ENCODE peak calls at places on chromosomes 1 and 21, in seven cellular contexts. One of them, this sample, is unnamed.

GRCh38 chr1:184854456-184855180 is 100.0 kb upstream of the EDEM3 start:
- DNase-seq in kidney epithelial cell: peak; percentile 7
- DNase-seq in AG04450: peak; percentile 30
- DNase-seq in posterior cingulate gyrus: no peak
- DNase-seq in PC-3: no peak
- DNase-seq in SK-N-SH: no peak
- DNase-seq in M059J: peak; percentile 60
- DNase-seq in this sample: no peak

GRCh38 chr1:184028854-184029623 is 8.5 kb downstream of the COLGALT2 start:
- DNase-seq in kidney epithelial cell: no peak
- DNase-seq in AG04450: no peak
- DNase-seq in posterior cingulate gyrus: peak; percentile 71
- DNase-seq in PC-3: no peak
- DNase-seq in SK-N-SH: peak; percentile 9
- DNase-seq in M059J: peak; percentile 75
- DNase-seq in this sample: peak; percentile 47

GRCh38 chr1:183075861-183076260 is 52.6 kb downstream of the LAMC1 start:
- DNase-seq in kidney epithelial cell: no peak
- DNase-seq in AG04450: no peak
- DNase-seq in posterior cingulate gyrus: no peak
- DNase-seq in PC-3: peak; percentile 21
- DNase-seq in SK-N-SH: no peak
- DNase-seq in M059J: peak; percentile 25
- DNase-seq in this sample: no peak

GRCh38 chr1:68141079-68141800 is 90.8 kb upstream of the DIRAS3 start:
- DNase-seq in kidney epithelial cell: no peak
- DNase-seq in AG04450: no peak
- DNase-seq in posterior cingulate gyrus: no peak
- DNase-seq in PC-3: no peak
- DNase-seq in SK-N-SH: no peak
- DNase-seq in M059J: peak; percentile 79
- DNase-seq in this sample: no peak

GRCh38 chr1:178619523-178619922 is 105.5 kb upstream of the RALGPS2 start:
- DNase-seq in kidney epithelial cell: no peak
- DNase-seq in AG04450: no peak
- DNase-seq in posterior cingulate gyrus: no peak
- DNase-seq in PC-3: no peak
- DNase-seq in SK-N-SH: no peak
- DNase-seq in M059J: no peak
- DNase-seq in this sample: no peak

GRCh38 chr1:29901618-29902017 is 665.3 kb downstream of the PTPRU start:
- DNase-seq in kidney epithelial cell: no peak
- DNase-seq in AG04450: no peak
- DNase-seq in posterior cingulate gyrus: no peak
- DNase-seq in PC-3: no peak
- DNase-seq in SK-N-SH: no peak
- DNase-seq in M059J: no peak
- DNase-seq in this sample: no peak

GRCh38 chr1:212607206-212607923 is 1.2 kb upstream of the ATF3 start:
- DNase-seq in kidney epithelial cell: no peak
- DNase-seq in AG04450: no peak
- DNase-seq in posterior cingulate gyrus: no peak
- DNase-seq in PC-3: peak; percentile 43
- DNase-seq in SK-N-SH: peak; percentile 61
- DNase-seq in M059J: peak; percentile 41
- DNase-seq in this sample: peak; percentile 25

GRCh38 chr21:39312112-39313041 is 1.1 kb downstream of the BRWD1 start:
- DNase-seq in kidney epithelial cell: peak; percentile 39
- DNase-seq in AG04450: peak; percentile 79
- DNase-seq in posterior cingulate gyrus: peak; percentile 99
- DNase-seq in PC-3: peak; percentile 91
- DNase-seq in SK-N-SH: peak; percentile 98
- DNase-seq in M059J: peak; percentile 81
- DNase-seq in this sample: peak; percentile 94

GRCh38 chr1:243784506-243784905 is 65.5 kb downstream of the AKT3 start:
- DNase-seq in kidney epithelial cell: no peak
- DNase-seq in AG04450: no peak
- DNase-seq in posterior cingulate gyrus: no peak
- DNase-seq in PC-3: no peak
- DNase-seq in SK-N-SH: no peak
- DNase-seq in M059J: no peak
- DNase-seq in this sample: no peak

GRCh38 chr1:6625579-6626149 is 996 bp downstream of the THAP3 start:
- DNase-seq in kidney epithelial cell: no peak
- DNase-seq in AG04450: no peak
- DNase-seq in posterior cingulate gyrus: peak; percentile 79
- DNase-seq in PC-3: peak; percentile 57
- DNase-seq in SK-N-SH: no peak
- DNase-seq in M059J: peak; percentile 19
- DNase-seq in this sample: no peak

GRCh38 chr1:158246650-158247049 is 7.6 kb upstream of the CD1A start:
- DNase-seq in kidney epithelial cell: no peak
- DNase-seq in AG04450: no peak
- DNase-seq in posterior cingulate gyrus: no peak
- DNase-seq in PC-3: peak; percentile 44
- DNase-seq in SK-N-SH: no peak
- DNase-seq in M059J: no peak
- DNase-seq in this sample: no peak

GRCh38 chr1:206117151-206117948 is at the start of gene AVPR1B:
- DNase-seq in kidney epithelial cell: no peak
- DNase-seq in AG04450: no peak
- DNase-seq in posterior cingulate gyrus: peak; percentile 74
- DNase-seq in PC-3: peak; percentile 41
- DNase-seq in SK-N-SH: peak; percentile 87
- DNase-seq in M059J: peak; percentile 35
- DNase-seq in this sample: peak; percentile 48

GRCh38 chr1:165168466-165168865 is 188.0 kb downstream of the LMX1A start:
- DNase-seq in kidney epithelial cell: no peak
- DNase-seq in AG04450: no peak
- DNase-seq in posterior cingulate gyrus: no peak
- DNase-seq in PC-3: no peak
- DNase-seq in SK-N-SH: no peak
- DNase-seq in M059J: no peak
- DNase-seq in this sample: no peak

GRCh38 chr1:206982216-206982615 is 12.0 kb upstream of the FCAMR start:
- DNase-seq in kidney epithelial cell: no peak
- DNase-seq in AG04450: no peak
- DNase-seq in posterior cingulate gyrus: no peak
- DNase-seq in PC-3: peak; percentile 92
- DNase-seq in SK-N-SH: peak; percentile 58
- DNase-seq in M059J: peak; percentile 56
- DNase-seq in this sample: peak; percentile 35

GRCh38 chr1:202861420-202862121 is 27.4 kb downstream of the RABIF start:
- DNase-seq in kidney epithelial cell: peak; percentile 61
- DNase-seq in AG04450: peak; percentile 55
- DNase-seq in posterior cingulate gyrus: peak; percentile 99
- DNase-seq in PC-3: peak; percentile 97
- DNase-seq in SK-N-SH: peak; percentile 98
- DNase-seq in M059J: peak; percentile 91
- DNase-seq in this sample: peak; percentile 94

GRCh38 chr1:58409826-58410225 is 136.7 kb downstream of the OMA1 start:
- DNase-seq in kidney epithelial cell: peak; percentile 45
- DNase-seq in AG04450: no peak
- DNase-seq in posterior cingulate gyrus: no peak
- DNase-seq in PC-3: peak; percentile 47
- DNase-seq in SK-N-SH: no peak
- DNase-seq in M059J: peak; percentile 97
- DNase-seq in this sample: no peak

GRCh38 chr21:46660505-46660904 is 25.0 kb downstream of the PRMT2 start:
- DNase-seq in kidney epithelial cell: no peak
- DNase-seq in AG04450: no peak
- DNase-seq in posterior cingulate gyrus: no peak
- DNase-seq in PC-3: no peak
- DNase-seq in SK-N-SH: no peak
- DNase-seq in M059J: no peak
- DNase-seq in this sample: no peak

GRCh38 chr1:224535641-224536040 is 80.5 kb upstream of the CNIH3 start:
- DNase-seq in kidney epithelial cell: no peak
- DNase-seq in AG04450: no peak
- DNase-seq in posterior cingulate gyrus: no peak
- DNase-seq in PC-3: no peak
- DNase-seq in SK-N-SH: no peak
- DNase-seq in M059J: no peak
- DNase-seq in this sample: no peak

GRCh38 chr1:230458509-230458908 is 32.4 kb upstream of the PGBD5 start:
- DNase-seq in kidney epithelial cell: peak; percentile 34
- DNase-seq in AG04450: no peak
- DNase-seq in posterior cingulate gyrus: no peak
- DNase-seq in PC-3: peak; percentile 67
- DNase-seq in SK-N-SH: no peak
- DNase-seq in M059J: peak; percentile 66
- DNase-seq in this sample: no peak

GRCh38 chr1:220213381-220213983 is 58.8 kb downstream of the RAB3GAP2 start:
- DNase-seq in kidney epithelial cell: no peak
- DNase-seq in AG04450: no peak
- DNase-seq in posterior cingulate gyrus: no peak
- DNase-seq in PC-3: no peak
- DNase-seq in SK-N-SH: no peak
- DNase-seq in M059J: peak; percentile 3
- DNase-seq in this sample: no peak

GRCh38 chr1:209063816-209064664 is 519.5 kb upstream of the CAMK1G start:
- DNase-seq in kidney epithelial cell: no peak
- DNase-seq in AG04450: no peak
- DNase-seq in posterior cingulate gyrus: no peak
- DNase-seq in PC-3: no peak
- DNase-seq in SK-N-SH: peak; percentile 32
- DNase-seq in M059J: peak; percentile 74
- DNase-seq in this sample: no peak

GRCh38 chr1:50268049-50268448 is 155.2 kb downstream of the DMRTA2 start:
- DNase-seq in kidney epithelial cell: no peak
- DNase-seq in AG04450: no peak
- DNase-seq in posterior cingulate gyrus: no peak
- DNase-seq in PC-3: peak; percentile 34
- DNase-seq in SK-N-SH: no peak
- DNase-seq in M059J: peak; percentile 11
- DNase-seq in this sample: no peak

GRCh38 chr1:2178875-2179274 is 15.7 kb downstream of the FAAP20 start:
- DNase-seq in kidney epithelial cell: no peak
- DNase-seq in AG04450: no peak
- DNase-seq in posterior cingulate gyrus: no peak
- DNase-seq in PC-3: no peak
- DNase-seq in SK-N-SH: no peak
- DNase-seq in M059J: no peak
- DNase-seq in this sample: no peak

GRCh38 chr1:247419326-247419725 is 3.4 kb downstream of the NLRP3 start:
- DNase-seq in kidney epithelial cell: no peak
- DNase-seq in AG04450: no peak
- DNase-seq in posterior cingulate gyrus: peak; percentile 64
- DNase-seq in PC-3: no peak
- DNase-seq in SK-N-SH: no peak
- DNase-seq in M059J: no peak
- DNase-seq in this sample: no peak

GRCh38 chr1:178781549-178781948 is 56.5 kb downstream of the RALGPS2 start:
- DNase-seq in kidney epithelial cell: no peak
- DNase-seq in AG04450: no peak
- DNase-seq in posterior cingulate gyrus: no peak
- DNase-seq in PC-3: no peak
- DNase-seq in SK-N-SH: no peak
- DNase-seq in M059J: no peak
- DNase-seq in this sample: no peak

GRCh38 chr1:41122851-41123518 is 101.5 kb upstream of the SLFNL1 start:
- DNase-seq in kidney epithelial cell: peak; percentile 78
- DNase-seq in AG04450: peak; percentile 72
- DNase-seq in posterior cingulate gyrus: no peak
- DNase-seq in PC-3: peak; percentile 76
- DNase-seq in SK-N-SH: peak; percentile 20
- DNase-seq in M059J: peak; percentile 81
- DNase-seq in this sample: no peak

GRCh38 chr1:209383422-209383821 is 200.1 kb upstream of the CAMK1G start:
- DNase-seq in kidney epithelial cell: no peak
- DNase-seq in AG04450: no peak
- DNase-seq in posterior cingulate gyrus: no peak
- DNase-seq in PC-3: peak; percentile 84
- DNase-seq in SK-N-SH: no peak
- DNase-seq in M059J: peak; percentile 45
- DNase-seq in this sample: no peak

GRCh38 chr1:153293847-153294246 is 18.9 kb downstream of the PGLYRP3 start:
- DNase-seq in kidney epithelial cell: no peak
- DNase-seq in AG04450: no peak
- DNase-seq in posterior cingulate gyrus: no peak
- DNase-seq in PC-3: no peak
- DNase-seq in SK-N-SH: no peak
- DNase-seq in M059J: no peak
- DNase-seq in this sample: no peak

GRCh38 chr21:30194701-30195299 is 21.1 kb downstream of the CLDN8 start:
- DNase-seq in kidney epithelial cell: peak; percentile 7
- DNase-seq in AG04450: no peak
- DNase-seq in posterior cingulate gyrus: no peak
- DNase-seq in PC-3: peak; percentile 76
- DNase-seq in SK-N-SH: peak; percentile 18
- DNase-seq in M059J: peak; percentile 19
- DNase-seq in this sample: no peak

GRCh38 chr1:39115271-39116110 is 89.0 kb upstream of the MACF1 start:
- DNase-seq in kidney epithelial cell: no peak
- DNase-seq in AG04450: no peak
- DNase-seq in posterior cingulate gyrus: no peak
- DNase-seq in PC-3: no peak
- DNase-seq in SK-N-SH: no peak
- DNase-seq in M059J: peak; percentile 45
- DNase-seq in this sample: no peak

GRCh38 chr1:240149488-240150094 is 57.9 kb downstream of the FMN2 start:
- DNase-seq in kidney epithelial cell: no peak
- DNase-seq in AG04450: no peak
- DNase-seq in posterior cingulate gyrus: no peak
- DNase-seq in PC-3: peak; percentile 82
- DNase-seq in SK-N-SH: peak; percentile 39
- DNase-seq in M059J: peak; percentile 58
- DNase-seq in this sample: no peak

GRCh38 chr1:2428490-2428889 is 16.1 kb upstream of the PEX10 start:
- DNase-seq in kidney epithelial cell: no peak
- DNase-seq in AG04450: no peak
- DNase-seq in posterior cingulate gyrus: no peak
- DNase-seq in PC-3: no peak
- DNase-seq in SK-N-SH: no peak
- DNase-seq in M059J: no peak
- DNase-seq in this sample: no peak

GRCh38 chr1:78651247-78651646 is 1.6 kb downstream of the IFI44 start:
- DNase-seq in kidney epithelial cell: no peak
- DNase-seq in AG04450: no peak
- DNase-seq in posterior cingulate gyrus: no peak
- DNase-seq in PC-3: no peak
- DNase-seq in SK-N-SH: no peak
- DNase-seq in M059J: peak; percentile 80
- DNase-seq in this sample: no peak

GRCh38 chr1:1858382-1859086 is 32.4 kb downstream of the GNB1 start:
- DNase-seq in kidney epithelial cell: no peak
- DNase-seq in AG04450: no peak
- DNase-seq in posterior cingulate gyrus: no peak
- DNase-seq in PC-3: peak; percentile 76
- DNase-seq in SK-N-SH: peak; percentile 89
- DNase-seq in M059J: peak; percentile 37
- DNase-seq in this sample: peak; percentile 78